ENCODE peak calls at places on chromosomes 16 and 17, in eight cellular contexts. Q is GM13976, M is epithelial cell of proximal tubule, P is glutamatergic neuron, J is PC-3, H is B cell, O is foreskin fibroblast, N is AG09309. U is an unnamed sample.

GRCh38 chr17:78366109-78366848 is 6.4 kb upstream of the SOCS3 start:
- DNase-seq in O (peak), Q (no peak), H (peak), N (no peak), J (no peak), M (no peak), P (peak), U (no peak)

GRCh38 chr17:48593840-48594411 is 347 bp upstream of the HOXB5 start:
- DNase-seq in H (peak), O (peak), M (no peak), Q (peak), J (peak), P (peak), N (no peak), U (peak)

GRCh38 chr16:66135376-66135775 is 231.1 kb upstream of the CDH5 start:
- DNase-seq in Q (no peak), O (no peak), M (no peak), N (no peak), P (no peak), J (no peak), H (no peak), U (no peak)

GRCh38 chr16:84813141-84813933 is 6.4 kb upstream of the CRISPLD2 start:
- DNase-seq in O (no peak), M (no peak), N (no peak), H (no peak), J (no peak), Q (no peak), P (no peak), U (no peak)

GRCh38 chr16:79150128-79150527 is 450.4 kb downstream of the MAF start:
- DNase-seq in H (no peak), Q (no peak), O (no peak), M (no peak), P (no peak), J (no peak), N (no peak), U (no peak)

GRCh38 chr17:32103476-32104113 is 38.7 kb upstream of the RHOT1 start:
- DNase-seq in Q (no peak), H (no peak), N (no peak), O (peak), M (no peak), P (no peak), J (no peak), U (no peak)

GRCh38 chr16:30000768-30001631 is 5.0 kb downstream of the INO80E start:
- DNase-seq in N (no peak), M (no peak), P (peak), J (no peak), H (no peak), Q (no peak), O (no peak), U (no peak)

GRCh38 chr17:38403491-38403890 is 24.8 kb upstream of the ARHGAP23 start:
- DNase-seq in J (no peak), Q (no peak), N (no peak), O (peak), P (no peak), M (no peak), H (no peak), U (no peak)

GRCh38 chr17:4920351-4921048 is 11.6 kb upstream of the GP1BA start:
- DNase-seq in Q (no peak), M (no peak), O (peak), H (no peak), J (no peak), P (no peak), N (no peak), U (no peak)

GRCh38 chr17:36641331-36641876 is 40.0 kb downstream of the MRM1 start:
- DNase-seq in P (peak), N (no peak), J (no peak), H (no peak), O (no peak), M (no peak), Q (no peak), U (no peak)

GRCh38 chr16:85238233-85238647 is 126.0 kb upstream of the CIBAR2 start:
- DNase-seq in O (peak), M (no peak), Q (no peak), H (no peak), J (no peak), P (peak), N (no peak), U (no peak)

GRCh38 chr17:55726440-55726839 is 3.8 kb upstream of the TMEM100 start:
- DNase-seq in O (peak), Q (no peak), N (peak), M (no peak), P (no peak), H (no peak), J (peak), U (no peak)

GRCh38 chr17:76659928-76660614 is 16.5 kb upstream of the ST6GALNAC1 start:
- DNase-seq in P (no peak), Q (peak), N (no peak), J (peak), O (no peak), M (no peak), H (no peak), U (no peak)

GRCh38 chr16:86740817-86741799 is 162.8 kb downstream of the FOXL1 start:
- DNase-seq in M (no peak), H (no peak), P (no peak), J (peak), O (peak), N (no peak), Q (no peak), U (peak)

GRCh38 chr17:32491371-32492280 is 4.8 kb downstream of the CDK5R1 start:
- DNase-seq in H (no peak), J (no peak), N (no peak), P (no peak), M (no peak), Q (peak), O (no peak), U (no peak)

GRCh38 chr16:65044861-65045260 is 77.0 kb downstream of the CDH11 start:
- DNase-seq in M (no peak), J (no peak), N (peak), H (no peak), Q (no peak), P (no peak), O (peak), U (no peak)

GRCh38 chr17:14316131-14316854 is 15.4 kb downstream of the HS3ST3B1 start:
- DNase-seq in M (no peak), Q (no peak), P (no peak), J (no peak), N (no peak), O (no peak), H (no peak), U (no peak)

GRCh38 chr16:11038777-11039176 is 94.4 kb downstream of the CLEC16A start:
- DNase-seq in J (peak), M (no peak), Q (no peak), N (no peak), O (no peak), H (no peak), P (no peak), U (no peak)

GRCh38 chr17:56898874-56899273 is 15.0 kb downstream of the TRIM25 start:
- DNase-seq in O (no peak), H (no peak), Q (no peak), P (no peak), M (no peak), J (no peak), N (no peak), U (no peak)

GRCh38 chr16:15572329-15573001 is 70.5 kb downstream of the MARF1 start:
- DNase-seq in H (no peak), O (peak), P (no peak), J (peak), M (no peak), Q (no peak), N (peak), U (no peak)

GRCh38 chr16:87956771-87957279 is 5.6 kb downstream of the BANP start:
- DNase-seq in Q (peak), P (peak), J (no peak), O (peak), H (no peak), N (no peak), M (no peak), U (peak)

GRCh38 chr17:74442670-74443515 is 11.0 kb downstream of the GPRC5C start:
- DNase-seq in O (no peak), H (peak), P (peak), Q (peak), N (no peak), M (no peak), J (peak), U (no peak)

DNA sequence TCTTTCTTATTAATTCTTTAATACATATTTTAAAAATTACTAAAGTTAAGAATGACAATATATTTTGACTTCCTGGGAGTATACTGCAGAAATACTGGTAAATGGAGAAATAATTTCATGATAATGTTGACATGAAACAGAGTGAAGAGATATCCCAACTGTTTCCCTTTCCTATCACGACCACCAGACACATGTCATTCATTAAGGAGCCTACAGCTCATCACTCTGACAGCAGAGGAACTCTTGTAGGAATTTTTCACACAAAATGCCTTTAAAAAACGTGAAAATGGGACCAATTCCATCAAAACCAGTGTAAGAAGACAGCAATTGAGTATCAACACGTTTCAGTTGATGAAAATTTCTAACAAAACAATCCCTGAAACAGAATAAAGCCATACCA is 172.9 kb upstream of the CPHXL start:
- DNase-seq in Q (no peak), P (no peak), N (no peak), O (no peak), J (no peak), M (no peak), H (no peak), U (no peak)
- TF ChIP-seq CTCF in Q (no peak), P (no peak), N (no peak), O (no peak), J (no peak), M (no peak), H (no peak), U (no peak)

DNA sequence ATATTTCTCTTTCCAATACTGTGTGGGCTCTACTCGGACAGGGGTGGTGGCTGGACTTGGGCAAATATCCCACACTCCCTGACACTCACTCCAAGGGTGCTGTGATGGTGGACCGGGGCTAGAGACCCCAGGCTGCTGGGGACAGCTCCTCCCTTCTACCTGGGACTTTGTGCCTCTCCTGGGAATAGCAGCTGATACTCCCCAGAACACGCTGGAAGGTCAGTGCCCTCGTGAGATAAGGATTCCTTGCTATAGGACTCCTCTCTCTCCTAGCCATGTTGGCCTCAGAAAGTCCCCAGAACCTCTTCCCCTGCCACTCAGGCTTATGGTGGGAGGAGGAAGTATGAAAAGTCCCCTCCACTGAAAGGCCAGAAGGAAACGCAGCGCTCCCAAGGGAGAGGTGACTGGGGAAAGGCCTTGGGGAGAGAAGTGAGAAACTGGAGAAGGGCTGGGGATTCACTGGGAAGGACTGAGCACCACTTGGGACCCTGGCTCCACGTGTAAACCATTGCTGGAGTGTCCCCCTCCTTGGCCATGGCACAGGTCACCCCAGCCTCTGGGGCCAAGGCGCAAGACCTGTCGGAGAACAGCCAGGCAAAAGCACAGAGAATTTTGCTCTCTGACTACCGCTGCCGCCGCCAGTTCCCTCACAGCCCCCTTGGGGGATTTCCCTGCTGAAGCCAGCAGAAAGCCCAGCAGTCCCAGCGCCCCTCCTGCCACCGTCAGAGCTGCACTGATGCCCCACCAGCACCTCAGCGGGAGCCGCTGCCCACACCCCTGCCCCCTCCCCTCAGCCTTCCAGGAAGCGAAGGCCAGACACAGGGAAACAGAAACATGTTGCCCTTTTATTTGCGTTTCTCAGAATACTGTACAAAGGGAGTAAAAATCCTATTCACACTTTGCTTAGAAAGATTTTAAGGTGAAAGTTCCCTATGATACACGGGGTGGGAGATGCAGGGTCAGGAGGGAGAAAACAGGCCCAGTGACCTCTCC is 2.1 kb upstream of the GSDMB start:
- DNase-seq in Q (peak), O (no peak), J (no peak), P (peak), H (peak), N (no peak), M (no peak), U (no peak)
- TF ChIP-seq CTCF in Q (no peak), O (no peak), J (no peak), P (no peak), H (no peak), N (no peak), M (no peak), U (no peak)

DNA sequence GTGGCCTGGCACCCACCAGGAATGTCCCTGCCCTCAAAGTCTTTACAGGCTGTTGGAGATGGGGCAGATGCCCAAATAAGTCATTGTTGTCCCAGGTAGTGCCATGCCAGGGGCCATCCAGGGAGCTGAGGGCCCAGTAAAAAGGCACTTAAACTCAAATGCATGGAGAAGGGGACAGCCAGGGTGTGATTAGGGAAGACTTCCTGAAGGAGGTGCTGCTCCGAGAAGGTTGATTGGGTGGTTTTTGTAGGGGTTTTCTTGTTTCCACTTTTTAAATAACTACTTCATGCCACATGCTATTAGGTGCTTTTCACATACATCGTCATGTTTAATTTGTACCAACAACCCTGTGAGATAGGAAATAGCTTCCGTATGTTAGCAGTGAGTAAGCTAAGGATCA is 66.9 kb downstream of the RAI1 start:
- DNase-seq in Q (no peak), H (no peak), O (no peak), M (no peak), P (no peak), J (no peak), N (no peak), U (no peak)
- TF ChIP-seq CTCF in Q (no peak), H (peak), O (no peak), M (peak), P (peak), J (peak), N (no peak), U (peak)

GRCh38 chr17:9676084-9676483 is 30.8 kb downstream of the USP43 start:
- DNase-seq in Q (no peak), N (no peak), J (peak), P (no peak), O (peak), M (no peak), H (no peak), U (no peak)
- TF ChIP-seq CTCF in Q (no peak), N (no peak), J (peak), P (no peak), O (peak), M (peak), H (no peak), U (peak)

GRCh38 chr16:81445143-81445922 is 725 bp downstream of the CMIP start:
- DNase-seq in M (no peak), Q (peak), O (peak), N (no peak), H (peak), J (no peak), P (peak), U (no peak)
- TF ChIP-seq CTCF in M (no peak), Q (peak), O (peak), N (peak), H (peak), J (no peak), P (peak), U (peak)

DNA sequence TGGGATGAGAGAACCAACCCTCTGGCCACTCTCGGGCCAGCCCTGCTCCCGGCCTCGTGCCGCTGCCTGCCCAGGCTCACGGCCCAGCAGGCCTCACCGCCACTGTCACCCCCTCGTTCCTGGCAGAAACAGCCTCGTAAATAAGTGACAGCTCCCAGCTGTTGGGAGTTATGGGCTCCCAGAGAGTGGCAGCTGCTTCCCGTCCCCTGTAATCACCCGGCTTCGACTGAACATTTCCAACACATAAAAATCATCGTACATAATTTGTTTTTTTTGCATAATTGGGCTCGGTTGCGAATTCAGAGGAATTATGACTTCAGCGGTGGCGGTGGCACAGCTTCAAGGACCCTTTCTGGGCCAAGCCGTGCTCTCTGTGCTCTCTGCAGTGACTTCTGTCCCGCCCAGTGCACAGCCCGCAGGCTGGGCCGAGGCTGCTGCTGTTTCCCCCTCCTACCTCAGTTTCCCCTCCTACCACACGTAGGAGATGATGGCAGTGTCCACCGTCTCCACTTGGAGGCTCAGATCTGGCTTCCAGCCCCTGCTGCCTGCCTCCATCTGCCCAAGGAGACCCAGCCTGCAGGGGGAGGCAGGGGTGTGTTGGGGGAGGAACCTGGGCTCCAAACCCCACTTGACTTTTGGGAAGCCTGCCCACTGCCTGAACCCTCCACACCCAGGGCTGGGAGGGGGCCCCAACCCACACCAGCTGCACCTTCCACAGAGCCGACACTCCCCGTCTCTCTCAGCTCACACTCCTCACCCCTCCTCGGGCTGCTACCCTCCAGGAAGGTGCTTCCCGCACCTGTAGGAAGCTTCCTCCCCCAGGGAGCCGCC is 84.9 kb downstream of the RTN4RL1 start:
- DNase-seq in H (no peak), Q (no peak), O (peak), P (no peak), J (no peak), M (no peak), N (no peak), U (no peak)
- TF ChIP-seq CTCF in H (no peak), Q (no peak), O (no peak), P (no peak), J (no peak), M (no peak), N (no peak), U (no peak)

GRCh38 chr16:67339453-67339852 is 12.8 kb downstream of the LRRC36 start:
- DNase-seq in O (peak), J (peak), Q (no peak), N (no peak), P (no peak), H (no peak), M (no peak), U (no peak)
- TF ChIP-seq CTCF in O (peak), J (peak), Q (peak), N (peak), P (no peak), H (no peak), M (peak), U (no peak)

DNA sequence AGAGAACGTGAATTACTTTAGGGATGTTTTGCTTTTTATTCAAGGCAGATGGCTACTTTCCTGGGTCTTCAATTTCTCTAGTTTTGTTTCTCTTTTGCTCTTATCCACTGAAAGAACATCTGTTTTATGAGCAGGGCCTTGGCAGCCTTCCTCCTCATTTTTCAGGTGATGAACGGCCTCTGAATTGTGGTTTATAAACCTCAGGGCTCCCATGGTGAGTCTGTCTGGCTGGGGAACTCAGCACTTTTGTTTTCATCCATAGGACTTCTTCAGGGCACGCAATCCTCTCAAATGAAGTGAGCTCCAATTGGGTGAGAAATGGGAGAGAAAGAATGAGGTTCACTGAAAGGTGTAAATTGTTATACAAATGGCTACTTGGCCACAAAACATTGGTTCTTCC is 186.4 kb upstream of the ERCC4 start:
- DNase-seq in P (no peak), O (no peak), M (no peak), Q (no peak), N (no peak), H (no peak), J (no peak), U (no peak)
- TF ChIP-seq CTCF in P (no peak), O (no peak), M (no peak), Q (no peak), N (no peak), H (no peak), J (no peak), U (no peak)

U was measured in neural crest cell.